ENCODE peak calls at places on chromosome 7, in nine cellular contexts. Q is posterior cingulate gyrus; X is NCI-H187; H is islet precursor cell; E is left cardiac atrium; B is substantia nigra; N is activated naive CD4-positive, alpha-beta T cell treated with anti-CD3 and anti-CD28 coated beads, Interleukin-2, amount 50 U/mL, for 16 hours; D is non-pigmented ciliary epithelial cell; G is AG04449. J is an unnamed sample.

GRCh38 chr7:13850185-13850752 is 139.2 kb downstream of the ETV1 start:
- DNase-seq in Q (no peak), X (no peak), H (peak; percentile 92), E (no peak), B (no peak), N (no peak), D (peak; percentile 99), G (peak; percentile 98), J (peak; percentile 24)

GRCh38 chr7:68504766-68505165 is 1093.5 kb upstream of the AUTS2 start:
- DNase-seq in Q (peak; percentile 12), X (no peak), H (no peak), E (no peak), B (no peak), N (no peak), D (no peak), G (no peak), J (no peak)

GRCh38 chr7:14507617-14508016 is 394.9 kb downstream of the DGKB start:
- DNase-seq in Q (no peak), X (no peak), H (no peak), E (no peak), B (no peak), N (no peak), D (no peak), G (no peak), J (no peak)

GRCh38 chr7:53811555-53812079 is 730.6 kb upstream of the VSTM2A start:
- DNase-seq in Q (no peak), X (peak; percentile 15), H (no peak), E (no peak), B (no peak), N (no peak), D (no peak), G (no peak), J (no peak)

GRCh38 chr7:149823191-149823630 is 15.0 kb upstream of the ZNF862 start:
- DNase-seq in Q (no peak), X (no peak), H (no peak), E (peak; percentile 14), B (no peak), N (no peak), D (no peak), G (no peak), J (no peak)

GRCh38 chr7:17937506-17938115 is 2.7 kb downstream of the SNX13 start:
- DNase-seq in Q (no peak), X (no peak), H (no peak), E (no peak), B (no peak), N (no peak), D (no peak), G (no peak), J (no peak)

GRCh38 chr7:55245271-55245723 is 119.8 kb upstream of the LANCL2 start:
- DNase-seq in Q (no peak), X (no peak), H (peak; percentile 63), E (no peak), B (no peak), N (no peak), D (peak; percentile 88), G (peak; percentile 46), J (no peak)

GRCh38 chr7:712601-713457 is 13.7 kb upstream of the DNAAF5 start:
- DNase-seq in Q (no peak), X (no peak), H (no peak), E (no peak), B (no peak), N (no peak), D (no peak), G (no peak), J (no peak)

GRCh38 chr7:151853896-151854807 is 22.8 kb downstream of the PRKAG2 start:
- DNase-seq in Q (no peak), X (no peak), H (peak; percentile 77), E (peak; percentile 54), B (no peak), N (no peak), D (no peak), G (no peak), J (no peak)

GRCh38 chr7:127379642-127380041 is 12.9 kb downstream of the ZNF800 start:
- DNase-seq in Q (no peak), X (no peak), H (no peak), E (no peak), B (no peak), N (no peak), D (no peak), G (no peak), J (no peak)

GRCh38 chr7:123599766-123600165 is 1.9 kb upstream of the ASB15 start:
- DNase-seq in Q (no peak), X (no peak), H (no peak), E (no peak), B (no peak), N (no peak), D (no peak), G (no peak), J (no peak)

GRCh38 chr7:55026867-55027490 is 8.2 kb downstream of the EGFR start:
- DNase-seq in Q (no peak), X (no peak), H (peak; percentile 71), E (no peak), B (no peak), N (no peak), D (no peak), G (no peak), J (no peak)

GRCh38 chr7:6536262-6536770 is 14.9 kb downstream of the GRID2IP start:
- DNase-seq in Q (peak; percentile 20), X (no peak), H (no peak), E (no peak), B (no peak), N (no peak), D (no peak), G (no peak), J (no peak)

GRCh38 chr7:130907439-130907838 is 173.4 kb upstream of the KLF14 start:
- DNase-seq in Q (no peak), X (no peak), H (no peak), E (no peak), B (no peak), N (no peak), D (no peak), G (no peak), J (no peak)

GRCh38 chr7:107715531-107715930 is 28.4 kb upstream of the CBLL1 start:
- DNase-seq in Q (no peak), X (no peak), H (no peak), E (no peak), B (no peak), N (no peak), D (no peak), G (no peak), J (no peak)

GRCh38 chr7:138665249-138665648 is 35.9 kb downstream of the SVOPL start:
- DNase-seq in Q (no peak), X (no peak), H (no peak), E (no peak), B (no peak), N (no peak), D (no peak), G (no peak), J (no peak)

GRCh38 chr7:151013728-151014497 is 10.4 kb downstream of the ATG9B start:
- DNase-seq in Q (peak; percentile 87), X (no peak), H (peak; percentile 85), E (peak; percentile 83), B (peak; percentile 48), N (peak; percentile 82), D (no peak), G (no peak), J (no peak)

GRCh38 chr7:81014266-81014665 is 95.4 kb upstream of the SEMA3C start:
- DNase-seq in Q (no peak), X (no peak), H (no peak), E (no peak), B (no peak), N (no peak), D (no peak), G (no peak), J (no peak)

J was measured in pulmonary artery endothelial cell.